ENCODE peak calls at places on chromosomes 13 and 19, in four cellular contexts. L, X, M and S are unnamed samples.

GRCh38 chr13:102141625-102142472 is 260.0 kb downstream of the FGF14 start:
- DNase-seq in M (no peak), X (peak; percentile 31), L (no peak), S (no peak)

GRCh38 chr13:60230593-60230992 is 66.9 kb upstream of the DIAPH3 start:
- DNase-seq in X (no peak), M (no peak), L (no peak), S (no peak)

GRCh38 chr13:59960683-59961082 is 203.0 kb downstream of the DIAPH3 start:
- DNase-seq in L (no peak), X (no peak), M (no peak), S (no peak)

GRCh38 chr19:35265126-35265995 is 3.4 kb upstream of the USF2 start:
- DNase-seq in L (no peak), X (no peak), M (no peak), S (no peak)

GRCh38 chr13:64643066-64643465 is 2587.1 kb downstream of the PCDH9 start:
- DNase-seq in X (no peak), M (no peak), L (no peak), S (no peak)

GRCh38 chr19:43463381-43464088 is 1.9 kb downstream of the LYPD3 start:
- DNase-seq in M (peak; percentile 97), L (peak; percentile 90), X (peak; percentile 97), S (peak; percentile 97)

GRCh38 chr13:59835569-59835968 is 328.2 kb downstream of the DIAPH3 start:
- DNase-seq in X (no peak), M (no peak), L (no peak), S (no peak)

GRCh38 chr13:44734204-44734707 is 158.1 kb upstream of the TSC22D1 start:
- DNase-seq in M (no peak), L (no peak), X (no peak), S (peak; percentile 50)

GRCh38 chr13:113997845-113998751 is 24.2 kb upstream of the C13orf46 start:
- DNase-seq in M (peak; percentile 78), X (no peak), L (no peak), S (peak; percentile 48)

GRCh38 chr19:19315444-19315843 is 4.9 kb downstream of the SUGP1 start:
- DNase-seq in M (no peak), X (no peak), L (no peak), S (no peak)

GRCh38 chr19:44447864-44448674 is at the start of gene ZNF229:
- DNase-seq in M (peak; percentile 57), L (peak; percentile 11), X (peak; percentile 95), S (peak; percentile 91)

GRCh38 chr13:51801631-51802099 is 2.3 kb downstream of the DHRS12 start:
- DNase-seq in M (peak; percentile 88), X (peak; percentile 92), L (no peak), S (peak; percentile 75)

GRCh38 chr19:13103961-13104847 is 1.5 kb upstream of the LYL1 start:
- DNase-seq in M (peak; percentile 64), X (peak; percentile 64), L (no peak), S (peak; percentile 80)

GRCh38 chr19:21677696-21678418 is 89.5 kb downstream of the ZNF100 start:
- DNase-seq in M (no peak), L (no peak), X (no peak), S (peak; percentile 44)

GRCh38 chr13:47903836-47904235 is 97.2 kb downstream of the SUCLA2 start:
- DNase-seq in M (no peak), X (no peak), L (no peak), S (no peak)

GRCh38 chr19:33502991-33503790 is 18.4 kb downstream of the PEPD start:
- DNase-seq in M (no peak), X (peak; percentile 30), L (no peak), S (no peak)

GRCh38 chr13:106376411-106377112 is 158.9 kb downstream of the EFNB2 start:
- DNase-seq in M (no peak), X (no peak), L (no peak), S (no peak)

GRCh38 chr13:91894311-91894710 is 495.9 kb downstream of the GPC5 start:
- DNase-seq in L (no peak), M (no peak), X (no peak), S (no peak)

DNA sequence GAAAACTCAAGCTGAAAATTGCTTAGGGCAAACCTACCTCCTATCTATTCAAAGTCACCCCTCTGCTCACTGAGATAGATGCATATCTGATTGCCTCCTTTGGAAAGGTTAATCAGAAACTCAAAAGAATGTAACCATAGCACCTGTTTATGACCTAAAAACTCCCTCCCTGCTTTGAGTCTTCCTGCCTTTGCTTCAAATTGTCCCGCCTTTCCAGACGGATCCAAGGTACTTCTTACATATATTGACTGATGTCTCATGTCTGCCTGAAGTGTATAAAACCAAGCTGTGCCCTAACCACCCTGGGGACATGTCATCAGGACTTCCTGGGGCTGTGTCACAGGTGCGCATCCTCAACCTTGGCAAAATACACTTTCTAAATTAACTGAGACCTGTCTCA is 118.6 kb downstream of the TBC1D4 start:
- DNase-seq in L (no peak), M (no peak), X (no peak), S (no peak)
- H3K4me1 ChIP-seq in L (no peaks in the 10 kb centered on the region), M (no peaks in the 10 kb centered on the region), X (no peaks in the 10 kb centered on the region), S (peaks cover 9% of the 10 kb centered on the region)

GRCh38 chr13:78370231-78370630 is 233.1 kb downstream of the POU4F1 start:
- DNase-seq in X (peak; percentile 7), M (no peak), L (no peak), S (no peak)

GRCh38 chr13:78372581-78372980 is 230.8 kb downstream of the POU4F1 start:
- DNase-seq in M (no peak), X (no peak), L (no peak), S (no peak)

GRCh38 chr13:78376822-78377221 is 226.5 kb downstream of the POU4F1 start:
- DNase-seq in M (no peak), L (no peak), X (no peak), S (no peak)

DNA sequence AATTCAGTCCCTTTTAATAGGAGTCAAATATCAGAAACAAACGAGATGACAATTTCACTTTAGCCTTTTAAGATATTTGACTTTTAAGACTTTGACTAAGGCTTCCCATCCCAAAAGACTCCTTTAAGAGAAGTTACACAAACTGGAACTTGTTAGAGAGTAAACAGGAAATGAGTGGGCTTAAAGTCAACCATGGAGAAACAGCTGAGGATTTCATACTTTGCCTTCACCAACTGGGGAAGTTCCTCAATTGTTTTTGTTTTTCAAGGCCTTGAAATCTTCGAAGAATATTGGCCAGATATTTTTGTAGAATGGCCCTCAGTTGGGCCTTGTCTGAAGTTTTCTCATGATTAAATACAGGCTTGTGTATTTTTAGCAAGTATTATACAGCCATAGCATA is 227.3 kb downstream of the POU4F1 start:
- DNase-seq in L (no peak), X (no peak), M (no peak), S (no peak)
- H3K27ac ChIP-seq in L (no peak overlapping the region), X (no peak overlapping the region), M (no peak overlapping the region), S (no peak overlapping the region)

DNA sequence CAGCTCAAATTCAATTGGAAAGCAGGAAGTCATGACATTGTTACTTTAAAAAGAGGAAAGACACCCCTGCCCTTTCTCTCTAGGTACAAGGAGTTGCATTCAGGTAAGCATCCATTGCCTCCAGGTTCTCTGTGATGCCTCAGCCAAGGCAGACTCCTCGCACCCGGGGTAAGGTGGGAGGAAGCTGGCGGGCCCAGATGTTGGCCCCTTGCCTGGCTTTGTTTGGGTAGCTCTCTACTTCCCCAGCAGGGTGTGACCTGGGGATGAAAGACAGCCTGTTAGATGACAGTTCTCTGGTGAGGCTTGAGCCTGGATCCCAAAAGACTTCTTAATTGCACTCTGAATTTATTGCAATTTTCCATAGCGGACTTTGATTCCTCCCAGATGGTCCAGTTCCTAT is 25.6 kb downstream of the SHISA2 start:
- DNase-seq in L (no peak), X (no peak), M (no peak), S (no peak)
- H3K4me1 ChIP-seq in L (no peaks in the 10 kb centered on the region), X (peaks cover 44% of the 10 kb centered on the region), M (no peaks in the 10 kb centered on the region), S (peaks cover 8% of the 10 kb centered on the region)

GRCh38 chr13:74204606-74205312 is 70.6 kb upstream of the KLF12 start:
- DNase-seq in X (no peak), L (no peak), M (no peak), S (no peak)

GRCh38 chr13:74203576-74203975 is 69.4 kb upstream of the KLF12 start:
- DNase-seq in M (no peak), L (no peak), X (no peak), S (no peak)

GRCh38 chr13:74200081-74200480 is 65.9 kb upstream of the KLF12 start:
- DNase-seq in L (no peak), X (no peak), M (no peak), S (no peak)

GRCh38 chr13:74201530-74201929 is 67.3 kb upstream of the KLF12 start:
- DNase-seq in X (no peak), M (no peak), L (no peak), S (no peak)

DNA sequence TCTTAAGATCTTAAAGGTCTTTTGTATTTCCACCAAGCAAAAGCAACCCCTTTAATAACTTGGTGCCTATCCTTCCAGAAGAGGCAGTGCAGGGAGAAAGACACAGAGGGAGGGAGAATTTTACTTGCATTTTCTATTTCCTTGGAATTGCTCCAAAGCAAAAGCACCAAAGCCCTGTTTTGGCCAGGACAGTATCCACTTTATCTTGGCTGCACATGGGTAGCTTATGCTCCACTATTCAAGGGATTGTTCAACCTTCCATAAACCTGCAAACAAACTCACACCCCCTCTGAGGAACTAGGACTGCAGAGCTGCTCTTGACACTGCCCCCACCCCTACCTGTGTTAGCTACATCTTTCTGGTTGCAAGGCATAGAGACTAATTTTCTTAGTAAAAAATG is 67.9 kb upstream of the KLF12 start:
- DNase-seq in X (no peak), L (no peak), M (no peak), S (no peak)
- H3K27ac ChIP-seq in X (no peak overlapping the region), L (no peak overlapping the region), M (no peak overlapping the region), S (no peak overlapping the region)

GRCh38 chr13:99376132-99376531 is 68.9 kb upstream of the GPR183 start:
- DNase-seq in L (no peak), X (no peak), M (peak; percentile 44), S (no peak)

GRCh38 chr13:99375806-99376080 is 68.5 kb upstream of the GPR183 start:
- DNase-seq in X (no peak), M (no peak), L (no peak), S (no peak)

GRCh38 chr13:99376924-99377323 is 69.7 kb upstream of the GPR183 start:
- DNase-seq in L (no peak), M (no peak), X (no peak), S (no peak)

GRCh38 chr13:99374169-99374991 is 67.2 kb upstream of the GPR183 start:
- DNase-seq in L (no peak), X (no peak), M (no peak), S (no peak)

GRCh38 chr13:99374994-99375805 is 68.0 kb upstream of the GPR183 start:
- DNase-seq in M (no peak), L (no peak), X (no peak), S (no peak)
- H3K4me1 ChIP-seq in M (no peaks in the 10 kb centered on the region), L (no peaks in the 10 kb centered on the region), X (no peaks in the 10 kb centered on the region), S (no peaks in the 10 kb centered on the region)

DNA sequence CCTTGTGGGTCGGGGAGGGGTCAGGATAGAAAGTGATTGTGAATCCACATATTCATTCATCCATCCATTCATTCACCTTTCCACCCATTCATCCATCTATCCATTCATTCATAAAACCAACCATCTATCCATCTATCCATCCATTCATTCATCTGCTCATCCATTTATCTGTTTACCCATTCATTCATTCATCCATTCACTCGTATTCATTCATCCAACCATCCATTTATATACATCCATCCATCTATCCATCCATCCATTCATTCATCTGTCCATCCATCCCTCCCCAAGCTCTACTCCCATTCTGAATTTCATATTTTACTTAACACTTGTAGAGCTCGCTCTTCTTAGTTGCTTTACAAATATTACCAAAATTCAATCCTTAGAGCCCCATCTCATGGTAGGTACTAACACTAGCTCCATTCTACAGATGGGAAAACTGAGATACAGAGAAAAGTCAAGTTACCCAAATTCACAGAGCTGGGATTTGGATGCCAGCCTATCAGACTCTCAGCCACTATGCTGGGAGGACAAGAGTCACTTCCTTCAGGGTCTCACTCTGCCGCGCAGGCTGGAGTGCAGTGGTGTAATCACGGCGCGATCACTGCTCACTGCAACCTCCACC is 37.6 kb downstream of the PIN1 start:
- DNase-seq in M (no peak), L (no peak), X (no peak), S (no peak)
- H3K27ac ChIP-seq in M (no peak overlapping the region), L (no peak overlapping the region), X (no peak overlapping the region), S (no peak overlapping the region)